ENCODE peak calls at places on chromosomes 6 and 20, in nine cellular contexts. K, Z, O, V, Y, U, S, X and B are unnamed samples.

GRCh38 chr20:51661609-51662178 is 106.5 kb downstream of the ATP9A start:
- DNase-seq in K (no peak), Z (peak; percentile 84), O (no peak), V (no peak), Y (no peak), U (no peak), S (no peak), X (no peak), B (no peak)

GRCh38 chr6:7758456-7758855 is 32.6 kb downstream of the BMP6 start:
- DNase-seq in K (no peak), Z (peak; percentile 98), O (no peak), V (no peak), Y (peak; percentile 52), U (no peak), S (no peak), X (peak; percentile 61), B (no peak)

GRCh38 chr6:56370127-56370540 is 122.8 kb upstream of the COL21A1 start:
- DNase-seq in K (no peak), Z (peak; percentile 62), O (no peak), V (peak; percentile 74), Y (peak; percentile 72), U (no peak), S (no peak), X (peak; percentile 63), B (peak; percentile 34)

GRCh38 chr6:135225911-135226310 is 44.8 kb downstream of the MYB start:
- DNase-seq in K (no peak), Z (no peak), O (no peak), V (no peak), Y (no peak), U (no peak), S (no peak), X (no peak), B (no peak)

GRCh38 chr6:148711833-148712653 is 34.8 kb upstream of the UST start:
- DNase-seq in K (no peak), Z (peak; percentile 20), O (no peak), V (no peak), Y (no peak), U (no peak), S (no peak), X (no peak), B (no peak)

GRCh38 chr6:111468329-111469012 is 14.5 kb downstream of the REV3L start:
- DNase-seq in K (no peak), Z (peak; percentile 84), O (no peak), V (no peak), Y (peak; percentile 51), U (no peak), S (no peak), X (no peak), B (no peak)

GRCh38 chr6:167704396-167704801 is 122.3 kb upstream of the AFDN start:
- DNase-seq in K (no peak), Z (no peak), O (no peak), V (no peak), Y (no peak), U (no peak), S (no peak), X (no peak), B (no peak)

GRCh38 chr6:39496951-39497350 is 174.4 kb upstream of the KCNK16 start:
- DNase-seq in K (no peak), Z (peak; percentile 66), O (no peak), V (peak; percentile 26), Y (peak; percentile 74), U (no peak), S (no peak), X (no peak), B (peak; percentile 55)

GRCh38 chr6:86707545-86708120 is 229.7 kb upstream of the HTR1E start:
- DNase-seq in K (no peak), Z (no peak), O (no peak), V (no peak), Y (no peak), U (no peak), S (no peak), X (no peak), B (peak; percentile 42)

GRCh38 chr6:136945626-136946235 is 23.6 kb downstream of the SLC35D3 start:
- DNase-seq in K (no peak), Z (no peak), O (no peak), V (no peak), Y (no peak), U (no peak), S (no peak), X (no peak), B (no peak)

GRCh38 chr6:129525055-129525454 is 184.9 kb downstream of the ARHGAP18 start:
- DNase-seq in K (no peak), Z (peak; percentile 37), O (no peak), V (no peak), Y (no peak), U (no peak), S (no peak), X (no peak), B (no peak)

GRCh38 chr6:155090166-155090565 is 95.1 kb downstream of the TIAM2 start:
- DNase-seq in K (no peak), Z (no peak), O (no peak), V (no peak), Y (no peak), U (no peak), S (no peak), X (no peak), B (no peak)

GRCh38 chr20:3808141-3808479 is 12.0 kb downstream of the CDC25B start:
- DNase-seq in K (no peak), Z (peak; percentile 93), O (peak; percentile 77), V (peak; percentile 91), Y (peak; percentile 95), U (no peak), S (no peak), X (peak; percentile 84), B (peak; percentile 64)

GRCh38 chr6:44397424-44398169 is 10.1 kb downstream of the CDC5L start:
- DNase-seq in K (peak; percentile 7), Z (no peak), O (no peak), V (no peak), Y (no peak), U (no peak), S (no peak), X (no peak), B (no peak)

GRCh38 chr6:81171991-81172740 is 580.3 kb downstream of the TENT5A start:
- DNase-seq in K (no peak), Z (peak; percentile 89), O (no peak), V (no peak), Y (peak; percentile 62), U (no peak), S (no peak), X (peak; percentile 39), B (no peak)

GRCh38 chr6:137873273-137873762 is 6.3 kb downstream of the TNFAIP3 start:
- DNase-seq in K (peak; percentile 86), Z (peak; percentile 86), O (no peak), V (peak; percentile 78), Y (peak; percentile 80), U (peak; percentile 79), S (no peak), X (peak; percentile 62), B (peak; percentile 65)

GRCh38 chr6:148445620-148446019 is 103.0 kb downstream of the SASH1 start:
- DNase-seq in K (no peak), Z (peak; percentile 68), O (no peak), V (no peak), Y (no peak), U (no peak), S (no peak), X (no peak), B (no peak)

GRCh38 chr6:13425971-13426931 is 61.1 kb downstream of the GFOD1 start:
- DNase-seq in K (no peak), Z (peak; percentile 88), O (peak; percentile 78), V (no peak), Y (peak; percentile 65), U (no peak), S (no peak), X (peak; percentile 66), B (no peak)

GRCh38 chr6:168922436-168922835 is 331.2 kb downstream of the THBS2 start:
- DNase-seq in K (no peak), Z (no peak), O (no peak), V (no peak), Y (no peak), U (no peak), S (no peak), X (no peak), B (no peak)

GRCh38 chr6:156735751-156736150 is 41.4 kb upstream of the ARID1B start:
- DNase-seq in K (no peak), Z (no peak), O (no peak), V (no peak), Y (no peak), U (no peak), S (no peak), X (no peak), B (no peak)
- H3K4me3 ChIP-seq in K (no peak overlapping the region), Z (no peak overlapping the region), O (no peak overlapping the region), V (no peak overlapping the region), Y (no peak overlapping the region), U (no peak overlapping the region), S (no peak overlapping the region), X (no peak overlapping the region), B (no peak overlapping the region)

DNA sequence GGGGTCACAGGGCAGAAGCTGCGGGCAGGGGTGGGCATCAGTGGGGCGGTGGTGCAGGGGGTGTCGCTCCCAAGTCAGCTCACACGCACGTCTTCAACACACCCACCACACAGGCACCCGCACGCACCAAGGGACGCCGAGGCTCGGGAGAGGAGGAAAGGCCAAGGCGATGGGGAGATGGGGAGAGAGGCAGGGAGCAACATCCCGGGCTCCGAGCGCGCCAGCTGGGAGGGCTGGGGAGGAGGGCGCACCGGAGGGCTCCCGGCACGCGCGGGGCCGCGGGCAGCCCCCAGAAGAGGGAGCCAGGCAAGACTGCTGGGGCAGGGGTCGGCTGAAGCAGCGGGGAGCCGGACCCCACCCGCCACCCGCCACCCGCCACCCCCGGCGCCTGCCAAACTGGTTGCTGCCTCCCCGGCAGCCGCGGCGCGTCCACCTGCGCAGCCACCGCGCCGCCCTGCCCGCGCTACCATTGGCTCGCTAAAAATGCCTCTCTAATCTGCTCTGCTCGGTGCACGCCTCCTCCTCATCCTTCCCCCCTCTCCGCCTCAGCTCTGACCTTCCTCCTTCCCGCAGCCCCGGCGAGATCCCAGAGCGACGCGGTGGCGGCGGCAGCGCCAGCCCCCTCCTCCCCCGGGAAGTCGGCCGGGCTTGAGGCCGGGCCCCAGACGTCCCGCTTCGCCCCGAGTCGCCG is at the start of gene PACSIN1:
- DNase-seq in K (no peak), Z (peak; percentile 20), O (peak; percentile 84), V (peak; percentile 50), Y (no peak), U (no peak), S (peak; percentile 72), X (no peak), B (peak; percentile 20)
- H3K4me3 ChIP-seq in K (no peak within 1 kb of the TSS), Z (no peak within 1 kb of the TSS), O (peak within 1 kb of the TSS; percentile 21), V (peak within 1 kb of the TSS; percentile 43), Y (peak within 1 kb of the TSS; percentile 4), U (no peak within 1 kb of the TSS), S (peak within 1 kb of the TSS; percentile 58), X (peak within 1 kb of the TSS; percentile 58), B (peak within 1 kb of the TSS; percentile 47)

GRCh38 chr6:170270984-170271593 is 19.8 kb downstream of the DLL1 start:
- DNase-seq in K (no peak), Z (no peak), O (no peak), V (no peak), Y (peak; percentile 29), U (no peak), S (peak; percentile 57), X (peak; percentile 49), B (no peak)
- H3K4me3 ChIP-seq in K (no peak overlapping the region), Z (no peak overlapping the region), O (no peak overlapping the region), V (no peak overlapping the region), Y (no peak overlapping the region), U (peak overlapping the region; percentile 71), S (peak overlapping the region; percentile 53), X (no peak overlapping the region), B (no peak overlapping the region)

DNA sequence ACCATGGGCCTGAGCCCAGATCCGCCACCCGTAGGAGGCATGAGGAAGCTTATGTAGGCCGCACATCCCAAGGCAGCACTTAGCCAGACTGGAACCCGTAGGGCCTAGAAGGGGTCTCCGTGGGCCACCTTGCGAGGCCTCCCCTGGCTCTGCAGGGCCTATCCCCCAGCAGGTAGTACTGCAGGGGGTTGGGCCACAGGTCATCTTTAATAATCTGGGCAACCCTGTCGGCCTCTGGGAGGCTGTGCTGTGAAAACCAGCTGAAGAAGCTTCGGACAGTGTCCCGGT is 18.5 kb downstream of the PLAGL2 start:
- DNase-seq in K (no peak), Z (no peak), O (no peak), V (no peak), Y (no peak), U (no peak), S (no peak), X (no peak), B (no peak)
- H3K4me3 ChIP-seq in K (no peak overlapping the region), Z (peak overlapping the region; percentile 53), O (peak overlapping the region; percentile 64), V (peak overlapping the region; percentile 62), Y (no peak overlapping the region), U (peak overlapping the region; percentile 55), S (peak overlapping the region; percentile 57), X (peak overlapping the region; percentile 75), B (peak overlapping the region; percentile 71)